ENCODE peak calls at places on chromosomes 11 and 22, in six cellular contexts. D is activated T-cell treated with anti-CD3 and anti-CD28 coated beads for 1 hour, G is cardiac fibroblast, F is NCI-H226, P is psoas muscle, E is mesendoderm. Q is an unnamed sample.

GRCh38 chr11:1701041-1701807 is 4.2 kb downstream of the KRTAP5-6 start:
- DNase-seq in D (no peak), G (no peak), F (no peak), P (no peak), E (no peak), Q (no peak)

GRCh38 chr11:70078095-70078795 is at the start of gene ANO1:
- DNase-seq in D (no peak), G (no peak), F (no peak), P (no peak), E (no peak), Q (no peak)

GRCh38 chr11:72613977-72614376 is 60.2 kb downstream of the PDE2A start:
- DNase-seq in D (no peak), G (no peak), F (no peak), P (peak; percentile 66), E (no peak), Q (no peak)

GRCh38 chr11:81496566-81496965 is 1237.1 kb downstream of the FAM181B start:
- DNase-seq in D (no peak), G (no peak), F (no peak), P (no peak), E (no peak), Q (no peak)

GRCh38 chr22:25540128-25540790 is 24.2 kb upstream of the GRK3 start:
- DNase-seq in D (no peak), G (no peak), F (no peak), P (no peak), E (no peak), Q (peak; percentile 25)

GRCh38 chr22:33194529-33194928 is 136.3 kb upstream of the SYN3 start:
- DNase-seq in D (no peak), G (no peak), F (peak; percentile 50), P (no peak), E (peak; percentile 31), Q (no peak)

GRCh38 chr11:121550247-121551132 is 97.7 kb upstream of the SORL1-AS1 start:
- DNase-seq in D (no peak), G (no peak), F (no peak), P (no peak), E (no peak), Q (no peak)

GRCh38 chr22:36110306-36110791 is 50.2 kb downstream of the APOL3 start:
- DNase-seq in D (no peak), G (no peak), F (peak; percentile 58), P (peak; percentile 43), E (peak; percentile 50), Q (no peak)

GRCh38 chr11:115153731-115154354 is 350.4 kb downstream of the CADM1 start:
- DNase-seq in D (no peak), G (no peak), F (no peak), P (no peak), E (no peak), Q (no peak)